ENCODE peak calls at places on chromosome 10, in five cellular contexts. S, J, F, T and O are unnamed samples.

GRCh38 chr10:115861864-115862263 is 411.1 kb downstream of the GFRA1 start:
- DNase-seq in J (peak; percentile 11), T (no peak), S (no peak), F (no peak), O (no peak)

GRCh38 chr10:129971381-129972144 is 7.5 kb upstream of the EBF3 start:
- DNase-seq in S (peak; percentile 65), F (peak; percentile 90), J (peak; percentile 63), T (no peak), O (no peak)

GRCh38 chr10:96666738-96667137 is 53.6 kb downstream of the PIK3AP1 start:
- DNase-seq in J (no peak), S (no peak), F (no peak), T (no peak), O (no peak)

GRCh38 chr10:5518143-5518542 is 6.6 kb upstream of the CALML3 start:
- DNase-seq in J (peak; percentile 25), F (no peak), T (no peak), S (no peak), O (no peak)

GRCh38 chr10:73094249-73094850 is 2.3 kb downstream of the P4HA1 start:
- DNase-seq in T (no peak), J (no peak), S (no peak), F (no peak), O (no peak)

GRCh38 chr10:99337261-99337905 is 8.2 kb downstream of the CNNM1 start:
- DNase-seq in F (no peak), J (no peak), T (no peak), S (no peak), O (no peak)

GRCh38 chr10:70920519-70920918 is 32.2 kb upstream of the PCBD1 start:
- DNase-seq in F (no peak), S (no peak), J (no peak), T (peak; percentile 22), O (no peak)

GRCh38 chr10:92691591-92692084 is 1.9 kb downstream of the HHEX start:
- DNase-seq in F (peak; percentile 93), J (no peak), S (no peak), T (peak; percentile 44), O (peak; percentile 16)

GRCh38 chr10:52442576-52442975 is 128.5 kb downstream of the DKK1 start:
- DNase-seq in F (no peak), S (no peak), T (no peak), J (no peak), O (no peak)

GRCh38 chr10:86083664-86084175 is 282.9 kb downstream of the GRID1 start:
- DNase-seq in T (no peak), S (no peak), J (no peak), F (no peak), O (no peak)

GRCh38 chr10:64080071-64080470 is 558.9 kb downstream of the REEP3 start:
- DNase-seq in F (no peak), J (no peak), T (no peak), S (no peak), O (no peak)

GRCh38 chr10:652226-652625 is 37.2 kb downstream of the DIP2C start:
- DNase-seq in T (no peak), S (peak; percentile 33), J (no peak), F (no peak), O (no peak)

GRCh38 chr10:37754538-37755323 is 102.7 kb downstream of the ZNF248 start:
- DNase-seq in T (no peak), J (peak; percentile 25), F (peak; percentile 98), S (no peak), O (no peak)

GRCh38 chr10:74307061-74307651 is 156.1 kb downstream of the ADK start:
- DNase-seq in S (no peak), F (no peak), T (no peak), J (no peak), O (no peak)

GRCh38 chr10:77505431-77506334 is 131.9 kb downstream of the KCNMA1 start:
- DNase-seq in F (no peak), S (no peak), T (no peak), J (peak; percentile 28), O (no peak)

GRCh38 chr10:121510201-121510771 is 88.0 kb downstream of the FGFR2 start:
- DNase-seq in T (no peak), J (no peak), S (no peak), F (no peak), O (no peak)

GRCh38 chr10:10794776-10795175 is 222.9 kb upstream of the CELF2 start:
- DNase-seq in T (no peak), S (no peak), F (no peak), J (no peak), O (no peak)

GRCh38 chr10:77428776-77429395 is 208.7 kb downstream of the KCNMA1 start:
- DNase-seq in J (peak; percentile 48), F (peak; percentile 31), S (peak; percentile 66), T (no peak), O (no peak)

GRCh38 chr10:71253981-71254818 is 41.8 kb downstream of the UNC5B start:
- DNase-seq in J (no peak), T (no peak), F (no peak), S (no peak), O (no peak)

GRCh38 chr10:71854031-71854430 is 3.0 kb upstream of the PSAP start:
- DNase-seq in J (no peak), T (no peak), F (no peak), S (no peak), O (no peak)

GRCh38 chr10:43219848-43220247 is 47.0 kb downstream of the RASGEF1A start:
- DNase-seq in S (no peak), F (no peak), J (no peak), T (no peak), O (no peak)

GRCh38 chr10:76129213-76129612 is 697.8 kb downstream of the LRMDA start:
- DNase-seq in T (no peak), J (no peak), S (no peak), F (no peak), O (no peak)

GRCh38 chr10:33125522-33125921 is 167.5 kb upstream of the ITGB1 start:
- DNase-seq in T (no peak), S (no peak), J (no peak), F (no peak), O (no peak)

GRCh38 chr10:30705625-30706149 is 76.1 kb upstream of the LYZL2 start:
- DNase-seq in F (peak; percentile 11), J (no peak), S (no peak), T (no peak), O (no peak)

GRCh38 chr10:104299031-104299904 is 30.3 kb downstream of the GSTO2 start:
- DNase-seq in T (no peak), F (no peak), S (peak; percentile 70), J (no peak), O (no peak)

GRCh38 chr10:10133271-10133670 is 884.4 kb upstream of the CELF2 start:
- DNase-seq in F (no peak), T (no peak), J (no peak), S (no peak), O (no peak)

GRCh38 chr10:26254616-26255015 is 38.0 kb downstream of the GAD2 start:
- DNase-seq in T (no peak), J (no peak), S (no peak), F (no peak), O (no peak)

DNA sequence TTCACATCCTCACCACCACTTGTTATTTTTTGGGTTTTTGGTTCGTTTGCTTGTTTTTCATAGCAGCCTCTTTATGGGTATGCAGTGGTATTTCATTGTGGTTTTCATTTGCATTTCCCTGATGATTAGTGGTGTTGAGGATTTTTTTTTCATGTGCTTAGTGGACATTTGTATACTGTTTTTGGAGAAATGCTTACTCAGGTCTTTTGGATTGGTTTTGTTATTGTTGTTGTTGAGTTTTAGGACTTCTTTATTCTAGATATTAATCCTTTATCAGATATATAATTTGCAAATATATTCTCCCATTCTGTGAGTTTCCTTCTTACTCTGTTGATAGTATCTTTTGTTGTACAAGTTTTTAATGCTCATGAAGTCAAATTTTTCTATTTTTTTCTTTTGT is 42.8 kb downstream of the GAD2 start:
- DNase-seq in S (no peak), T (no peak), F (no peak), J (no peak), O (no peak)
- H3K4me3 ChIP-seq in S (no peak overlapping the region), T (no peak overlapping the region), F (no peak overlapping the region), J (no peak overlapping the region), O (no peak overlapping the region)

GRCh38 chr10:119315128-119316001 is 108.0 kb downstream of the GRK5 start:
- DNase-seq in S (no peak), J (peak; percentile 95), F (peak; percentile 87), T (peak; percentile 30), O (no peak)
- TF ChIP-seq POLR2A in S (no peak), J (no peak), F (no peak), T (no peak), O (no peak)

GRCh38 chr10:110394898-110395297 is 90.2 kb upstream of the SMNDC1 start:
- DNase-seq in F (no peak), J (no peak), S (no peak), T (no peak), O (no peak)
- TF ChIP-seq CTCF in F (no peak), J (no peak), S (no peak), T (no peak), O (no peak)

GRCh38 chr10:126417220-126417825 is 29.0 kb upstream of the ADAM12 start:
- DNase-seq in S (no peak), F (no peak), T (no peak), J (no peak), O (no peak)
- H3K4me3 ChIP-seq in S (no peak overlapping the region), F (no peak overlapping the region), T (no peak overlapping the region), J (no peak overlapping the region), O (no peak overlapping the region)

DNA sequence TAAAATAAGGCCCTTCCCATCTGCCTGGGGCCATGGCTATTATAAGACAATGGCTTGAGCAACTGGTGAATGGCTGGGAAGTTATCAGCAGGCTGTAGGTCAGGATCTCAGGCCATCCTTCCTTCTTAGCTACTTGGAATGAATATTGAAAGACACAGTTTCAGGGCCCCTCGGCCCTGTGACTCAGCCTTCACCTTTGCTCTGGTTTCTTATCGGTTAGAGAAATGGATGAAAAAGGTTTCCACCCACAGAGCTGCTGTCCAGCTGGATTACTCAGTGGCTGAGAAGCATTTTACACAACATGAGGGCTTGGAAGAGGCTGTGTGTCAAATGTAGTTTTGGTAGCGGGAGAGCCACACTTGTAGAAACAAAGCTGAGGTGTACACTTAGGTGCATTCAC is 9.4 kb downstream of the ACSL5 start:
- DNase-seq in T (no peak), J (no peak), F (no peak), S (peak; percentile 52), O (no peak)
- TF ChIP-seq POLR2A in T (no peak), J (no peak), F (no peak), S (no peak), O (no peak)

DNA sequence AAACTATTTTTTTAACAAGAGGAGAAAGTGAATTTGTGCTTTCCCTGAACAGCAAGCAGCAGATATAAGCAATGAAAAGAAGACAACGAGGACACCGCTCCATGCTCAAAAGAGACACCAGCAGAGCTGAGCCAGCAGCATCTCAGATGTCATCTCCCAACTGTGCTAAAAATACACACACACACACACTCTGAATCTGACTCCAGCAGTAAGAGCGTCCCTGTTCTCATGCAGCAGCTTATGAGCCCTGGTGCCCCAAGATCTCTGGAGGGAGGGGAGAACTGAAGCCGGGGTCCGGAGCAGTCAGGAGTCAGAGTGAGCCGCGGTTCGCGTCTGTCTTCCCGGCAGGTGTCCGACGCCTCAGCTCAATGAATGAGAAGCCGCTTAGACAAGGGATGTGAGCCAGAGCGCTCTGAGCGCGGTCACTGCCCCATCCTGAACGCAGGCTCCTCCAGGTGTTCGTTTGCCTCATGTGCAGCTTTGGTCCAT is 49.2 kb downstream of the SVIL start:
- DNase-seq in S (no peak), J (no peak), T (no peak), F (no peak), O (no peak)
- TF ChIP-seq CTCF in S (no peak), J (no peak), T (no peak), F (no peak), O (no peak)